ENCODE peak calls at places on chromosomes 13 and 19, in five cellular contexts. F is IMR-90, G is A549, D is GM12878, M is SK-N-SH. S is an unnamed sample.

GRCh38 chr19:19329199-19329598 is 8.6 kb downstream of the MAU2 start:
- DNase-seq in G (no peak), F (no peak), D (no peak), M (no peak), S (no peak)

GRCh38 chr13:102035969-102036368 is 365.9 kb downstream of the FGF14 start:
- DNase-seq in G (no peak), D (no peak), M (no peak), F (no peak), S (no peak)

GRCh38 chr13:50080856-50081105 is 65.5 kb downstream of the KCNRG start:
- DNase-seq in D (no peak), F (peak; percentile 27), M (no peak), G (no peak), S (no peak)

GRCh38 chr19:46622118-46622446 is 2.8 kb downstream of the PTGIR start:
- DNase-seq in M (peak; percentile 57), G (no peak), F (no peak), D (no peak), S (no peak)

GRCh38 chr19:29672933-29673336 is 7.7 kb downstream of the PLEKHF1 start:
- DNase-seq in D (peak; percentile 69), M (no peak), G (no peak), F (no peak), S (no peak)

GRCh38 chr19:52898101-52898500 is 666 bp upstream of the ZNF320 start:
- DNase-seq in D (no peak), M (no peak), G (no peak), F (no peak), S (no peak)

GRCh38 chr13:23567792-23568480 is 2.3 kb upstream of the TNFRSF19 start:
- DNase-seq in M (no peak), D (no peak), G (no peak), F (no peak), S (no peak)

GRCh38 chr13:94548382-94549240 is 47.3 kb downstream of the TGDS start:
- DNase-seq in G (peak; percentile 67), F (peak; percentile 29), M (peak; percentile 49), D (peak; percentile 8), S (no peak)

GRCh38 chr19:1252818-1253513 is 4.6 kb downstream of the MIDN start:
- DNase-seq in G (peak; percentile 91), D (no peak), F (peak; percentile 97), M (peak; percentile 69), S (peak; percentile 88)

GRCh38 chr19:12722566-12723382 is 958 bp downstream of the TNPO2 start:
- DNase-seq in M (peak; percentile 96), G (peak; percentile 99), F (peak; percentile 99), D (peak; percentile 81), S (peak; percentile 90)

GRCh38 chr13:45370922-45371406 is 30.0 kb upstream of the TPT1 start:
- DNase-seq in G (peak; percentile 41), F (peak; percentile 84), D (no peak), M (peak; percentile 34), S (peak; percentile 76)

GRCh38 chr19:19321143-19321577 is 531 bp downstream of the MAU2 start:
- DNase-seq in M (peak; percentile 68), G (peak; percentile 20), D (no peak), F (no peak), S (peak; percentile 45)

DNA sequence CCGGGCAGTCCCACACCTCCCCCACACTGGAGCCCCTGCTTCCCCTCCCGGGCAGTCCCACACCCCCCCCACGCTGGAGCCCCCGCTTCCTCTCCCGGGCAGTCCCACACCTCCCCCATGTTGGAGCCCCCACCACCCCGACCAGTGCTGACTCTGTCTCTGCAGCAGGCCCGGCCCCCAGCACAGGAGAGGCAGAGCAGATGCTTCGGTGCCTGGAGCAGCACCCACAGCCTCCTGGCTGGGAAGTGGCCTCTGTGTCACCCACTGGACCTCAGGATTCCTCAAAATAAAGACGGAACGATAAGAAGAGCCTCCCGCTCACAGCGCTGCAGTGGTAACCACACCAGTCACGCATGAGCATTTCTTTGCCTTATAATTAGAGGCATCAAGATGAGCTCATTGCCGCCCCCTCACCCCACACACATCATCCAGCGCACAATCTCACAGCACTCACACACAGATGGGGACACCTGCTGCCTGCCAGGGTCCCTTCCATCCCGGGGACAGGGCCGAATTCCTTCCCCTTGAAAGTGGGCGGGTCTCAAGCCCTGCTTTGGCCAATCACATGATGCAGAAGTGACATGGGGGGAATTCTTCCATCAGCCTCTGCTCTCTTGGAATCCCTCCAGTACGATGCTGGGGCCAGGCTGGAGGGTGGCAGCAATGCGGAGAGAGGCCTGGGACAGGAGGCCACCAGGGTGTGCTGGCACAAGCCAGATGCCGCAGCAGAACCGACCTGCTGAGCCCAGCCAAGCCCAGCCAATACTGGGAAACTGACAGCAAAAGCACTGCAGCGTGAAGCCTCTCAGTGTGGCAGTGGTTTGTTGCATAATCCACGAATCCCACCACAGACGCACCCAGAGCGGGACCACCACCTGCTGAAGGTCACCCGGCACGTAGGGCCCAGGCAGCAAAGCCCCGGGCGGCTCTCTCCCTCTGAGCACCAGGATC is 16.1 kb downstream of the PIP5K1C start:
- DNase-seq in M (no peak), F (peak; percentile 31), D (no peak), G (no peak), S (peak; percentile 79)
- TF ChIP-seq RCOR1 in M (no peak), F (no peak), D (no peak), G (no peak), S (peak; percentile 44)

DNA sequence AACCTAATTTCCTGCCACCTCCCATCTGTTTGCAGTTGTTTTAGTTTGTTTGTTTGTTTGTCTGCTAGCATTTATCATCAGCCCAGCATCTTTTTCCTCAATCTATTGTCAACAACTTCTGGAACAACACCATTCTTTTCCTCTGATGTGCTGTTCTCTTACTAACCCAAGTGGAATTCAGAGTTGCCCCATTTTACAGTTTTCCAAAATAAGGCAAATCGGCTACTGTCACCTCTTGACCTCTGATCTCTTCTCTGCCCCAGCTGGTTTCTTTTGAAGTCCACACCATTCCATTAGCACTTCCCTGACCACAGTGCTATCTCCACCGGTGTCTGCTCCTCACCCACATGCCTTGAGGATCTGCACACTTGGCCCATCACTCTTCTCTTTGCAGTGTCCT is 102.4 kb downstream of the EFNB2 start:
- DNase-seq in M (no peak), F (no peak), D (no peak), G (peak; percentile 4), S (no peak)
- TF ChIP-seq RCOR1 in M (no peak), F (no peak), D (no peak), G (no peak), S (no peak)

DNA sequence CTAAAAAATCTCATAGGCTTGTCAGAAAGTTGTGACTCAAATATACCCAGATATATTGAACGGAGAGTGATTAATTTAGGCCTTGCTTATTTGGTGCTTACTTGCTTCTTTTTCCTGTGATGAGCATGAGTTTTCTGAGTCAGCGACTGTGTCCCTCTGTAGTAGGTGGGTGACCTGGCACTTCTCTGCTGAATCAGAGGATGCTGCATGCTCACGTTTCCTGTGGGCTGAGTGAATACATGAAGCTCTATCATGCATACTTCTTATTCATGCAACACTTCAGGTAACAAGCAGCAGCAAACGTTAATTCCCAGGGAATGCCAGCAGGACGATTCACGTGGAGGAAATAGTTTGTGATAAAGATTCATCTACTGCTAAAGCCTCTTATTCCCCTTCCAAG is 245.1 kb downstream of the KLF5 start:
- DNase-seq in D (no peak), G (no peak), M (no peak), F (peak; percentile 75), S (no peak)
- TF ChIP-seq RCOR1 in D (no peak), G (no peak), M (no peak), F (no peak), S (no peak)

GRCh38 chr13:25217023-25217909 is 45.2 kb upstream of the AMER2 start:
- DNase-seq in G (peak; percentile 12), F (peak; percentile 70), D (no peak), M (no peak), S (no peak)
- TF ChIP-seq RCOR1 in G (no peak), F (no peak), D (no peak), M (no peak), S (no peak)

GRCh38 chr19:39946532-39946931 is 12.1 kb upstream of the FCGBP start:
- DNase-seq in M (no peak), F (no peak), G (no peak), D (no peak), S (no peak)
- TF ChIP-seq RCOR1 in M (no peak), F (no peak), G (no peak), D (no peak), S (no peak)

S was measured in K562.